ENCODE peak calls at places on chromosomes 2 and 18, in five cellular contexts. S is gastrocnemius medialis; U is putamen; D is stimulated activated effector memory CD8-positive, alpha-beta T cell treated with anti-CD3 and anti-CD28 coated beads, Interleukin-12 subunit alpha, Interleukin-12 subunit beta, amount 100 ng/mL, for 72 hours; K is left colon. T is an unnamed sample.
A peak's percentile ranks its signal among the peaks of the same experiment; 100 is the strongest.

GRCh38 chr2:20351555-20352229 is 1.0 kb upstream of the PUM2 start:
- DNase-seq in K (no peak), U (no peak), S (no peak), D (no peak), T (no peak)

GRCh38 chr2:73979686-73980085 is 5.0 kb upstream of the TET3 start:
- DNase-seq in U (no peak), K (no peak), D (no peak), S (no peak), T (no peak)

GRCh38 chr2:108534577-108535379 is 508 bp downstream of the LIMS1 start:
- DNase-seq in D (no peak), K (peak; percentile 65), U (peak; percentile 25), S (no peak), T (no peak)

GRCh38 chr2:74985983-74986382 is 27.5 kb downstream of the POLE4 start:
- DNase-seq in K (no peak), D (no peak), U (no peak), S (no peak), T (no peak)

GRCh38 chr2:26033270-26033768 is 565 bp upstream of the RAB10 start:
- DNase-seq in U (peak; percentile 59), S (peak; percentile 33), D (no peak), K (peak; percentile 93), T (no peak)

GRCh38 chr2:33411765-33412164 is 64.7 kb upstream of the RASGRP3 start:
- DNase-seq in K (no peak), U (no peak), D (no peak), S (no peak), T (no peak)

GRCh38 chr18:34809697-34810096 is 99.6 kb downstream of the DTNA start:
- DNase-seq in D (no peak), K (peak; percentile 43), U (no peak), S (no peak), T (no peak)

GRCh38 chr2:59395119-59395518 is 1154.0 kb upstream of the FANCL start:
- DNase-seq in U (no peak), S (no peak), D (no peak), K (no peak), T (no peak)

GRCh38 chr2:2567776-2568175 is 236.7 kb upstream of the MYT1L start:
- DNase-seq in S (no peak), K (no peak), D (no peak), U (no peak), T (no peak)

GRCh38 chr2:240319855-240320560 is 115.5 kb upstream of the GPC1 start:
- DNase-seq in D (no peak), K (no peak), U (no peak), S (no peak), T (no peak)

GRCh38 chr2:8135051-8135675 is 546.7 kb upstream of the ID2 start:
- DNase-seq in K (no peak), U (no peak), D (no peak), S (no peak), T (no peak)

GRCh38 chr2:72325592-72326422 is 178.1 kb upstream of the CYP26B1 start:
- DNase-seq in D (peak; percentile 51), U (no peak), K (peak; percentile 59), S (no peak), T (no peak)

GRCh38 chr18:7520200-7520780 is 46.8 kb upstream of the PTPRM start:
- DNase-seq in U (no peak), K (no peak), D (no peak), S (no peak), T (no peak)

GRCh38 chr2:157874997-157875719 is 972 bp downstream of the ACVR1 start:
- DNase-seq in D (no peak), K (peak; percentile 56), S (no peak), U (peak; percentile 61), T (no peak)

GRCh38 chr2:6370753-6371152 is 495.0 kb downstream of the CMPK2 start:
- DNase-seq in S (no peak), K (no peak), D (no peak), U (no peak), T (no peak)

GRCh38 chr2:209696836-209697711 is 74.6 kb upstream of the UNC80 start:
- DNase-seq in U (no peak), D (no peak), S (no peak), K (no peak), T (peak; percentile 30)

GRCh38 chr2:181895788-181896187 is 4.3 kb downstream of the ITPRID2 start:
- DNase-seq in D (no peak), U (no peak), K (no peak), S (no peak), T (no peak)

GRCh38 chr2:43905388-43905803 is 66.6 kb downstream of the ABCG8 start:
- DNase-seq in U (no peak), D (no peak), K (no peak), S (no peak), T (peak; percentile 23)

GRCh38 chr2:27453968-27454367 is 11.8 kb downstream of the KRTCAP3 start:
- DNase-seq in K (no peak), U (no peak), D (no peak), S (no peak), T (no peak)

GRCh38 chr2:45930396-45930792 is 278.9 kb downstream of the PRKCE start:
- DNase-seq in S (peak; percentile 22), D (no peak), U (no peak), K (no peak), T (no peak)

GRCh38 chr2:132038179-132038882 is 123.4 kb downstream of the ANKRD30BL start:
- DNase-seq in S (no peak), U (no peak), D (no peak), K (no peak), T (no peak)

GRCh38 chr18:8623549-8624106 is 14.4 kb downstream of the RAB12 start:
- DNase-seq in K (no peak), D (no peak), S (peak; percentile 71), U (no peak), T (no peak)

GRCh38 chr2:51158236-51158635 is 126.3 kb upstream of the NRXN1 start:
- DNase-seq in U (no peak), K (no peak), D (no peak), S (no peak), T (no peak)

GRCh38 chr2:42312106-42312505 is 48.9 kb downstream of the COX7A2L start:
- DNase-seq in K (no peak), U (no peak), S (no peak), D (no peak), T (no peak)

GRCh38 chr18:63236417-63236816 is 83.2 kb downstream of the BCL2 start:
- DNase-seq in U (peak; percentile 61), S (no peak), K (no peak), D (no peak), T (no peak)

GRCh38 chr2:131413148-131413747 is 49.3 kb upstream of the RAB6D start:
- DNase-seq in S (no peak), U (peak; percentile 21), D (no peak), K (no peak), T (peak; percentile 15)

GRCh38 chr18:55731594-55732042 is 143.6 kb upstream of the TCF4 start:
- DNase-seq in D (no peak), S (no peak), U (no peak), K (no peak), T (no peak)

GRCh38 chr2:7430869-7431641 is 513.8 kb downstream of the RNF144A start:
- DNase-seq in K (peak; percentile 38), U (peak; percentile 9), D (peak; percentile 86), S (peak; percentile 11), T (no peak)

GRCh38 chr2:56685205-56685604 is 501.4 kb downstream of the CCDC85A start:
- DNase-seq in K (no peak), S (no peak), U (no peak), D (no peak), T (no peak)

GRCh38 chr2:226609361-226609760 is 190.3 kb downstream of the IRS1 start:
- DNase-seq in U (no peak), D (no peak), K (no peak), S (no peak), T (no peak)

GRCh38 chr2:220499281-220499680 is 871.9 kb downstream of the SLC4A3 start:
- DNase-seq in D (no peak), S (no peak), U (no peak), K (no peak), T (no peak)

GRCh38 chr2:14806567-14807077 is 174.1 kb downstream of the LRATD1 start:
- DNase-seq in K (no peak), S (no peak), D (no peak), U (no peak), T (no peak)

GRCh38 chr18:2914844-2915243 is 68.0 kb downstream of the EMILIN2 start:
- DNase-seq in K (no peak), S (no peak), D (no peak), U (no peak), T (no peak)

GRCh38 chr2:176562359-176563043 is 293.3 kb downstream of the MTX2 start:
- DNase-seq in U (no peak), S (no peak), K (no peak), D (no peak), T (no peak)

GRCh38 chr18:36634573-36635216 is 194.1 kb downstream of the TPGS2 start:
- DNase-seq in K (no peak), D (no peak), S (no peak), U (no peak), T (no peak)

GRCh38 chr18:12779456-12779855 is 76.6 kb downstream of the PSMG2 start:
- DNase-seq in S (no peak), D (no peak), U (no peak), K (no peak), T (no peak)

GRCh38 chr18:53458944-53459580 is 765.4 kb downstream of the MBD2 start:
- DNase-seq in U (peak; percentile 38), K (no peak), S (no peak), D (no peak), T (no peak)

GRCh38 chr2:151302879-151303278 is 13.4 kb upstream of the NMI start:
- DNase-seq in D (no peak), S (no peak), U (no peak), K (no peak), T (no peak)

T was measured in GM12878.